ENCODE peak calls at places on chromosome X, in four cellular contexts. B is DMS53; C is cardiac septum; H is activated T-cell treated with anti-CD3 and anti-CD28 coated beads, Interleukin-2, amount 50 U/mL, for 72 hours. K is an unnamed sample.

GRCh38 chrX:43557792-43558191 is 98.3 kb upstream of the MAOA start:
- DNase-seq in B (peak; percentile 78), C (no peak), H (peak; percentile 48), K (peak; percentile 77)

GRCh38 chrX:12360991-12361598 is 222.8 kb downstream of the FRMPD4 start:
- DNase-seq in B (no peak), C (no peak), H (no peak), K (no peak)

GRCh38 chrX:43853225-43853828 is 28.9 kb downstream of the MAOB start:
- DNase-seq in B (no peak), C (no peak), H (no peak), K (no peak)

GRCh38 chrX:31608651-31609050 is 536.8 kb upstream of the FTHL17 start:
- DNase-seq in B (no peak), C (no peak), H (no peak), K (no peak)

GRCh38 chrX:1465261-1466231 is 12.8 kb upstream of the ASMTL start:
- DNase-seq in B (no peak), C (no peak), H (peak; percentile 1), K (no peak)

GRCh38 chrX:72105436-72105835 is 26.3 kb downstream of the RTL5 start:
- DNase-seq in B (no peak), C (no peak), H (peak; percentile 43), K (no peak)

GRCh38 chrX:31851761-31852160 is 779.9 kb upstream of the FTHL17 start:
- DNase-seq in B (no peak), C (no peak), H (no peak), K (no peak)

GRCh38 chrX:51440365-51440764 is 56.0 kb downstream of the NUDT11 start:
- DNase-seq in B (no peak), C (no peak), H (no peak), K (no peak)

GRCh38 chrX:22093550-22093949 is 61.4 kb downstream of the PHEX start:
- DNase-seq in B (no peak), C (no peak), H (no peak), K (no peak)

GRCh38 chrX:16873106-16873505 is 2.9 kb upstream of the RBBP7 start:
- DNase-seq in B (peak; percentile 26), C (no peak), H (no peak), K (no peak)

GRCh38 chrX:53237056-53237455 is 12.0 kb upstream of the KDM5C start:
- DNase-seq in B (no peak), C (no peak), H (no peak), K (no peak)

GRCh38 chrX:152843852-152844251 is 13.0 kb downstream of the NSDHL start:
- DNase-seq in B (no peak), C (no peak), H (no peak), K (no peak)

GRCh38 chrX:26574208-26574607 is 358.2 kb downstream of the MAGEB5 start:
- DNase-seq in B (no peak), C (no peak), H (no peak), K (no peak)

GRCh38 chrX:53073115-53073581 is 9.0 kb upstream of the TSPYL2 start:
- DNase-seq in B (peak; percentile 89), C (no peak), H (no peak), K (no peak)

GRCh38 chrX:120419465-120419864 is 49.6 kb downstream of the LAMP2 start:
- DNase-seq in B (no peak), C (no peak), H (no peak), K (peak; percentile 7)

GRCh38 chrX:35890699-35891098 is 28.8 kb upstream of the CFAP47 start:
- DNase-seq in B (peak; percentile 92), C (no peak), H (peak; percentile 14), K (peak; percentile 58)

GRCh38 chrX:110418857-110419249 is 60.2 kb downstream of the RTL9 start:
- DNase-seq in B (peak; percentile 77), C (no peak), H (no peak), K (peak; percentile 39)

GRCh38 chrX:27597506-27597905 is 7.4 kb downstream of the DCAF8L2 start:
- DNase-seq in B (no peak), C (no peak), H (no peak), K (peak; percentile 20)

GRCh38 chrX:119325456-119325855 is 73.7 kb upstream of the SLC25A43 start:
- DNase-seq in B (no peak), C (no peak), H (no peak), K (no peak)

GRCh38 chrX:68897546-68897945 is 68.7 kb downstream of the EFNB1 start:
- DNase-seq in B (no peak), C (no peak), H (no peak), K (no peak)

GRCh38 chrX:13597928-13598327 is 28.5 kb downstream of the EGFL6 start:
- DNase-seq in B (no peak), C (no peak), H (no peak), K (no peak)

GRCh38 chrX:41273638-41274037 is 60.3 kb upstream of the DDX3X start:
- DNase-seq in B (no peak), C (no peak), H (no peak), K (no peak)

GRCh38 chrX:40281341-40282005 is 183.7 kb upstream of the BCOR start:
- DNase-seq in B (no peak), C (no peak), H (peak; percentile 31), K (no peak)

GRCh38 chrX:40189018-40189417 is 91.3 kb upstream of the BCOR start:
- DNase-seq in B (no peak), C (no peak), H (no peak), K (peak; percentile 17)